ENCODE peak calls at places on chromosomes 5 and 9, in seven cellular contexts. P is pancreas, W is sigmoid colon, L is dorsolateral prefrontal cortex, A is cardiac fibroblast, H is fibroblast of mammary gland, J is neural progenitor cell. I is an unnamed sample.

GRCh38 chr5:160097981-160098380 is 21.3 kb downstream of the PWWP2A start:
- DNase-seq in J (no peak), W (no peak), P (no peak), L (no peak), A (peak), H (no peak), I (no peak)

GRCh38 chr5:54295658-54296276 is 14.6 kb downstream of the ARL15 start:
- DNase-seq in H (no peak), J (no peak), P (no peak), A (no peak), L (no peak), W (no peak), I (no peak)

GRCh38 chr9:94269264-94269663 is 10.2 kb downstream of the ZNF169 start:
- DNase-seq in A (peak), J (no peak), L (no peak), W (no peak), H (no peak), P (no peak), I (no peak)

GRCh38 chr9:3502560-3503398 is 23.0 kb downstream of the RFX3 start:
- DNase-seq in H (peak), L (no peak), A (peak), W (no peak), P (no peak), J (no peak), I (no peak)

GRCh38 chr5:16889203-16889971 is 46.7 kb downstream of the MYO10 start:
- DNase-seq in A (peak), J (peak), H (peak), L (no peak), W (no peak), P (no peak), I (no peak)

GRCh38 chr9:34377402-34377741 is 674 bp upstream of the MYORG start:
- DNase-seq in A (peak), W (no peak), J (peak), P (peak), H (no peak), L (no peak), I (peak)

GRCh38 chr5:75286211-75286773 is 49.6 kb upstream of the ANKRD31 start:
- DNase-seq in W (no peak), J (no peak), L (no peak), P (no peak), H (peak), A (no peak), I (no peak)

GRCh38 chr9:36637491-36638270 is 65.0 kb downstream of the MELK start:
- DNase-seq in W (no peak), A (no peak), L (no peak), H (no peak), J (peak), P (no peak), I (no peak)

GRCh38 chr5:32916648-32917047 is 205.5 kb downstream of the NPR3 start:
- DNase-seq in H (peak), P (no peak), L (no peak), W (no peak), J (peak), A (peak), I (no peak)

GRCh38 chr9:76176176-76176575 is 218.1 kb downstream of the RFK start:
- DNase-seq in L (no peak), J (no peak), H (peak), W (no peak), P (no peak), A (no peak), I (no peak)

GRCh38 chr5:116872486-116872885 is 297.9 kb upstream of the SEMA6A start:
- DNase-seq in W (no peak), J (no peak), A (no peak), H (no peak), L (no peak), P (no peak), I (no peak)

GRCh38 chr9:75615284-75615683 is 275.2 kb upstream of the PCSK5 start:
- DNase-seq in L (no peak), H (no peak), J (no peak), W (no peak), A (no peak), P (no peak), I (no peak)

GRCh38 chr9:111815200-111816070 is 20.7 kb upstream of the SHOC1 start:
- DNase-seq in A (no peak), L (no peak), P (no peak), J (no peak), H (no peak), W (no peak), I (no peak)

GRCh38 chr5:170112876-170113516 is 7.3 kb downstream of the FOXI1 start:
- DNase-seq in L (no peak), A (no peak), H (no peak), W (no peak), J (no peak), P (no peak), I (no peak)

GRCh38 chr9:89455356-89455824 is 42.5 kb downstream of the SEMA4D start:
- DNase-seq in J (no peak), W (no peak), H (no peak), P (no peak), L (no peak), A (no peak), I (no peak)

GRCh38 chr9:137720571-137721110 is 101.8 kb downstream of the EHMT1 start:
- DNase-seq in A (no peak), H (no peak), W (no peak), P (no peak), L (no peak), J (no peak), I (no peak)

GRCh38 chr5:38809388-38810359 is 36.1 kb upstream of the OSMR start:
- DNase-seq in W (peak), J (peak), H (peak), A (peak), P (peak), L (peak), I (peak)

GRCh38 chr9:128204858-128205257 is 1.7 kb downstream of the DNM1 start:
- DNase-seq in H (no peak), W (no peak), L (no peak), A (no peak), J (no peak), P (peak), I (no peak)

GRCh38 chr5:56816546-56817081 is 1.3 kb downstream of the MAP3K1 start:
- DNase-seq in P (peak), A (peak), L (peak), J (peak), H (peak), W (peak), I (peak)

GRCh38 chr9:118659011-118659410 is 710.2 kb downstream of the BRINP1 start:
- DNase-seq in J (no peak), H (no peak), W (no peak), L (no peak), A (no peak), P (no peak), I (no peak)

GRCh38 chr5:27947088-27947487 is 908.7 kb upstream of the CDH9 start:
- DNase-seq in A (no peak), H (no peak), J (peak), L (no peak), P (no peak), W (no peak), I (no peak)

GRCh38 chr9:114110180-114110579 is 11.1 kb upstream of the KIF12 start:
- DNase-seq in A (peak), L (no peak), P (no peak), W (no peak), J (no peak), H (peak), I (no peak)

GRCh38 chr5:9156282-9156681 is 389.6 kb downstream of the SEMA5A start:
- DNase-seq in J (peak), L (peak), A (peak), P (no peak), H (peak), W (no peak), I (peak)

GRCh38 chr9:114551750-114552685 is 35.6 kb upstream of the ATP6V1G1 start:
- DNase-seq in W (peak), A (peak), H (peak), L (no peak), J (no peak), P (peak), I (no peak)

GRCh38 chr9:110995511-110996340 is 42.5 kb downstream of the LPAR1 start:
- DNase-seq in L (no peak), W (no peak), A (peak), J (no peak), P (no peak), H (no peak), I (no peak)

GRCh38 chr5:146042628-146043279 is 62.6 kb downstream of the PLAC8L1 start:
- DNase-seq in P (no peak), L (no peak), H (peak), J (no peak), A (peak), W (no peak), I (no peak)

GRCh38 chr9:134562146-134562753 is 79.4 kb upstream of the COL5A1 start:
- DNase-seq in W (peak), L (peak), P (no peak), H (no peak), A (no peak), J (no peak), I (no peak)

GRCh38 chr5:179285236-179285635 is 60.0 kb downstream of the ADAMTS2 start:
- DNase-seq in J (no peak), P (no peak), W (peak), A (peak), L (no peak), H (no peak), I (no peak)

GRCh38 chr5:113034182-113034773 is 57.7 kb downstream of the DCP2 start:
- DNase-seq in A (peak), H (peak), P (no peak), J (peak), W (no peak), L (no peak), I (peak)

GRCh38 chr5:2353211-2353610 is 398.3 kb downstream of the IRX2 start:
- DNase-seq in L (no peak), H (no peak), A (no peak), W (no peak), J (no peak), P (no peak), I (no peak)

GRCh38 chr5:179211631-179212030 is 133.6 kb downstream of the ADAMTS2 start:
- DNase-seq in L (no peak), P (no peak), J (no peak), W (no peak), H (no peak), A (no peak), I (no peak)

GRCh38 chr5:153938131-153938842 is 100.4 kb downstream of the FAM114A2 start:
- DNase-seq in W (no peak), H (no peak), J (no peak), L (no peak), A (no peak), P (no peak), I (no peak)

DNA sequence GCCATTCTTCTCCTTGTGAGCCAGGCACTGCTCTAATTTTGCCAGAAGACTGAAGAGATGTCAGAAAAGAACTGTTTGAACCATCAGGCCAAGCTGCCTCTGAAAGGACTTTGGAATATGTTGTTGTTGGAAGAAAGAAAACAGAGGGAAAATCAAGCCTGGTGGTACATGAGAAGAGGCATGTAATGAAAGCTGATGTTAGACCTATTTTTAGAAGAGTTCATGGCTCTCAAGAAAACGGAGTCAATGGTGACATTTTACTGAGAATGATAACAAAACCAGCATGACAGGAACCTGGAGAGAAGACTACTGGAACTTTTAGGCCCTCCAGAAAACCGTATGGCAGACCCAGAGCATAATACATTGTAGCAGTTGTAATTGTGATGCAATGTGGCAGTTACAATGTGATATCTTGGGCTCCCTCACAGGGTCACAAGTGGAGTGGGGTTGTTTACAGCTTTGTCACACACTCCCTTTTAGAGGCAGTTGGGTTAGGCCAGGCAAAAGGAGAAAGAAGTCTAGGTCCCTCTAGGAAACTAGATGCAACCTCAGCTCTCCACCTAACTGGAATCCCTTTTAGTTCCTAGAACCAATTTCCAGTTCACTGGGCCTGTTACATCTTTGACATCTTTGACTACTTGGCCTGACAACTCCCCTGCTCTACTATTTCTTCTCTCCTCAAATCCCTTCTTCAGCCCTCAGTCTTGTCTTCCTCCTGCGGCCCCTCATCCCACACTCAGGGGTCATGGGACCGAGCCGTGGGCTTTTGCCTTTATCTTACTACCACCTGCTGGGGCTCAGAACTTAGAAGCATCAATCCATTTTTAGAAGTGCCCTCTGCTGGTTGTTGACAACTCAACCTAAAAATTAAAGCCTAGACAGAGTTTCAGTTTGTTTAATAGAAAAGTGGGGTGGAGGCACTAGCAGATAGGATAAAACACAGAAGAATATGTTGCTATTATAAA is 61.2 kb upstream of the JAK2 start:
- DNase-seq in W (no peak), H (peak), A (peak), J (no peak), L (no peak), P (no peak), I (peak)
- TF ChIP-seq CTCF in W (no peak), H (peak), A (peak), J (no peak), L (peak), P (no peak), I (peak)

GRCh38 chr5:168578506-168579205 is 512 bp downstream of the PANK3 start:
- DNase-seq in A (no peak), H (no peak), W (peak), L (no peak), J (no peak), P (no peak), I (no peak)
- TF ChIP-seq CTCF in A (no peak), H (no peak), W (no peak), L (no peak), J (no peak), P (no peak), I (no peak)

DNA sequence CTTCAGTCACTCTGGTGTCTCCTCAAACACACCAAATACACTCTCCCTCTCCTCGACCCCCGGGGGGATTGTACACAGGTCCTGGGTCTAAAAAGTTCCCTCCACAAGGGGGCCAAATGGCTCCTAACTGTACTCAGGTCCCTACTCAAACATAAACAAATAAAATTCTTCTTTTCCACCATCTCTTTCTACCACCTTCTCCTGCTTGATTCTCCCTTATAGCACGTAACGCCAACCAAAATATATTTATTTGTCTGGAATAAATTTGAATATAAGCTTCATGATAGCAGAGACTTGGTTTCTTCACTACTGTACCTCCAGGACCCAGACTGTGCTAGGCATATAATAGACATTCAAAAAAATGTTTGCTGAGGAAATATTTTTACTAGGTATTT is 21.4 kb downstream of the ZNF608 start:
- DNase-seq in J (no peak), L (no peak), W (no peak), H (no peak), P (no peak), A (no peak), I (no peak)
- TF ChIP-seq CTCF in J (peak), L (no peak), W (no peak), H (no peak), P (no peak), A (no peak), I (peak)

GRCh38 chr5:150487199-150488061 is 20.5 kb upstream of the NDST1 start:
- DNase-seq in H (peak), A (peak), P (peak), J (no peak), L (no peak), W (no peak), I (peak)
- TF ChIP-seq CTCF in H (peak), A (peak), P (no peak), J (no peak), L (no peak), W (no peak), I (peak)

GRCh38 chr5:66312291-66312690 is 168.2 kb downstream of the SREK1 start:
- DNase-seq in W (no peak), J (no peak), P (no peak), L (no peak), A (no peak), H (no peak), I (no peak)

GRCh38 chr5:66306844-66307315 is 162.8 kb downstream of the SREK1 start:
- DNase-seq in J (peak), P (no peak), A (peak), W (no peak), L (no peak), H (peak), I (no peak)

GRCh38 chr5:66306105-66306843 is 162.2 kb downstream of the SREK1 start:
- DNase-seq in L (no peak), H (peak), W (peak), A (peak), J (peak), P (peak), I (peak)

GRCh38 chr5:66302344-66302743 is 158.2 kb downstream of the SREK1 start:
- DNase-seq in P (no peak), H (no peak), A (no peak), W (no peak), L (no peak), J (no peak), I (no peak)

GRCh38 chr5:66307647-66308257 is 163.7 kb downstream of the SREK1 start:
- DNase-seq in J (peak), W (no peak), P (no peak), L (no peak), A (peak), H (peak), I (peak)
- TF ChIP-seq CTCF in J (peak), W (peak), P (peak), L (peak), A (peak), H (peak), I (peak)

GRCh38 chr5:111741270-111741669 is 15.7 kb downstream of the NREP start:
- DNase-seq in H (peak), L (no peak), P (no peak), A (peak), J (no peak), W (no peak), I (no peak)
- TF ChIP-seq CTCF in H (no peak), L (no peak), P (no peak), A (no peak), J (no peak), W (no peak), I (no peak)

DNA sequence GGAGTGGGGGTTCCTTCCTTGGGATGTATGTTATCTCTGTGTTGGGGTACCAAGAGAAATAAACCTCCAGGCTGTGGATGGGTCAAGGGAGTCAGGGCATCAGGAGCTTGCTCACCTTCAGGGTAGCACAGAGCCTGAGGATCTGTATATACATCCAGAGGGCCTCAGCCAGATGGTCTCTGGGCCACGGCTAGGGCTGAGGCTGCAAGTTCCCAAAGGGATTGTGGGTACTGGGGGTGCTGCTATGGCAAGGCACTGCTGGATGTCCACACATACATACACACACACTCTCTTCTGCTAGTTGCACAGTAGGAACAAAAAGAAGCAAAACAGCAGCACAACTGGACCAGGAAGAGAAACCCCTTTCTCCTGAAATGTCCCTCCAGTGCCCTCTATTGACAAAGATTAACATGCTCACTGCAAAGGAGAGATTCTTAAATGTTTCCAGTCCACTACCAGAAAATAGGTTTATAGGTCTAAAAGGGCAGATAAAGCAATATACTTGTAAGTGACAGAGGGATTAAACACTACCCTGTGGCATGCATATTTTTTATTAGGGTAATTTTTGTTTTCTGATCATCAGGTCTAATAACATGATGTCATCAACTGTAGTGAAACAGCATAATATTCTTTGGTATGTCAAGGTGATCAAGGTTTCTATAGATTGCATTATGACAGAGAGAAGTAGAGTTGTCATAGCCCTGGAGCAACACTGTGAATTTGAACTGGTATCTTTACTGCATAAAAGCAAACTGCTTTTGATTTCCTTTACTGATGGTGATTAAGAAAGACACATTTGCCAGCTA is 56.3 kb upstream of the KCNN2 start:
- DNase-seq in A (peak), H (peak), W (no peak), L (no peak), P (no peak), J (peak), I (peak)
- TF ChIP-seq CTCF in A (peak), H (peak), W (no peak), L (no peak), P (peak), J (peak), I (peak)

GRCh38 chr5:88955403-88955802 is 72.4 kb upstream of the MEF2C start:
- DNase-seq in A (no peak), L (no peak), J (peak), H (no peak), P (no peak), W (no peak), I (no peak)
- TF ChIP-seq CTCF in A (no peak), L (no peak), J (no peak), H (no peak), P (no peak), W (no peak), I (no peak)

DNA sequence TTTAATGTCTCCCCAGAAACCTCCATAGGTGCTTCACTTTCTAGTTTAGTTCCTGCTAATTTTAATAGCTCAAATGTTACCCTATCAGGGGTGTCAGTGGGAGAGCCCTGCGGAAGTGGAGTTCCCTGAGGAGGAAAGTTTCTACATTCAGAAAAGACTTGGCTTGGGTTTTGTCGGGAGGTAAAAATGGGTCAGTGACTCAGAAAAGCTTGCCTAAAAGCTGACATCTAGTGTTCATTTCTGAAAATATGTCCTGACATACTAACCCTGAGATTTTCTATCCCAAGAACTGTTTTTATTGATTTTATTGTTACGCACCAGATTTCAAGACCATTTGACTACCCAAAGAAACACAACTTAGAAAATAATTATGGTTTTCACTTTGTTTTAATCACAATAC is 40.9 kb upstream of the GLDC start:
- DNase-seq in A (peak), L (no peak), W (no peak), P (no peak), H (peak), J (no peak), I (no peak)
- TF ChIP-seq CTCF in A (peak), L (peak), W (no peak), P (no peak), H (peak), J (peak), I (peak)

GRCh38 chr9:99018653-99019052 is 74.9 kb downstream of the COL15A1 start:
- DNase-seq in A (no peak), W (no peak), J (no peak), P (no peak), L (no peak), H (no peak), I (no peak)
- TF ChIP-seq CTCF in A (no peak), W (no peak), J (no peak), P (no peak), L (no peak), H (no peak), I (no peak)